ENCODE peak calls at places on chromosomes 16 and 17, in four cellular contexts. O, G, R and X are unnamed samples.

GRCh38 chr17:59825533-59826316 is 67.0 kb downstream of the TUBD1 start:
- DNase-seq in O (no peak), G (no peak), R (no peak), X (no peak)

GRCh38 chr17:42798383-42799380 is at the start of the genes CNTD1 and COA3:
- DNase-seq in O (peak; percentile 91), G (peak; percentile 77), R (peak; percentile 55), X (peak; percentile 79)

GRCh38 chr17:77385750-77386501 is 245.2 kb downstream of the SEC14L1 start:
- DNase-seq in O (peak; percentile 57), G (no peak), R (no peak), X (no peak)

GRCh38 chr17:2782030-2782429 is 14.2 kb upstream of the RAP1GAP2 start:
- DNase-seq in O (no peak), G (no peak), R (peak; percentile 15), X (no peak)

GRCh38 chr17:63930951-63931575 is 1.1 kb downstream of the CD79B start:
- DNase-seq in O (peak; percentile 71), G (no peak), R (no peak), X (no peak)

GRCh38 chr16:86732621-86733297 is 154.4 kb downstream of the FOXL1 start:
- DNase-seq in O (no peak), G (peak; percentile 46), R (no peak), X (peak; percentile 27)

GRCh38 chr17:73586921-73587680 is 57.1 kb downstream of the SDK2 start:
- DNase-seq in O (peak; percentile 28), G (no peak), R (no peak), X (no peak)

GRCh38 chr16:1008085-1008484 is 26.5 kb downstream of the SOX8 start:
- DNase-seq in O (no peak), G (no peak), R (no peak), X (no peak)

GRCh38 chr17:38958326-38958725 is 8.9 kb downstream of the FBXO47 start:
- DNase-seq in O (no peak), G (no peak), R (no peak), X (no peak)

GRCh38 chr16:3702082-3702481 is 15.2 kb downstream of the TRAP1 start:
- DNase-seq in O (no peak), G (no peak), R (no peak), X (no peak)

GRCh38 chr17:9917801-9918200 is 12.7 kb upstream of the RCVRN start:
- DNase-seq in O (no peak), G (no peak), R (no peak), X (no peak)

GRCh38 chr16:10738231-10739077 is 5.2 kb upstream of the NUBP1 start:
- DNase-seq in O (peak; percentile 87), G (no peak), R (no peak), X (no peak)

GRCh38 chr17:285751-286422 is 66.7 kb downstream of the RPH3AL start:
- DNase-seq in O (no peak), G (no peak), R (no peak), X (no peak)

GRCh38 chr16:72299684-72300243 is 127.8 kb upstream of the PMFBP1 start:
- DNase-seq in O (no peak), G (no peak), R (no peak), X (no peak)

GRCh38 chr16:4115941-4116327 is 308 bp downstream of the ADCY9 start:
- DNase-seq in O (no peak), G (no peak), R (no peak), X (no peak)

GRCh38 chr17:933168-934083 is 46.1 kb downstream of the NXN start:
- DNase-seq in O (no peak), G (no peak), R (peak; percentile 96), X (no peak)

GRCh38 chr16:10256855-10257641 is 74.8 kb upstream of the GRIN2A start:
- DNase-seq in O (peak; percentile 26), G (peak; percentile 55), R (no peak), X (peak; percentile 22)

GRCh38 chr16:73147958-73148357 is 100.0 kb upstream of the ZFHX3 start:
- DNase-seq in O (no peak), G (no peak), R (no peak), X (no peak)

GRCh38 chr17:69450857-69451410 is 36.4 kb downstream of the MAP2K6 start:
- DNase-seq in O (no peak), G (no peak), R (no peak), X (no peak)

GRCh38 chr16:85843471-85844168 is 44.1 kb downstream of the COX4I1 start:
- DNase-seq in O (no peak), G (no peak), R (no peak), X (no peak)

GRCh38 chr17:1412185-1413110 is 12.4 kb upstream of the YWHAE start:
- DNase-seq in O (peak; percentile 25), G (no peak), R (no peak), X (no peak)

GRCh38 chr16:87463722-87464690 is 28.8 kb downstream of the ZCCHC14 start:
- DNase-seq in O (no peak), G (no peak), R (peak; percentile 54), X (no peak)

GRCh38 chr17:60080545-60080944 is 1.8 kb upstream of the HEATR6 start:
- DNase-seq in O (no peak), G (no peak), R (no peak), X (no peak)

GRCh38 chr17:76414334-76415295 is 30.2 kb downstream of the SPHK1 start:
- DNase-seq in O (peak; percentile 61), G (no peak), R (no peak), X (no peak)

GRCh38 chr17:35051579-35052239 is 11.8 kb downstream of the RFFL start:
- DNase-seq in O (no peak), G (no peak), R (no peak), X (no peak)

GRCh38 chr17:27558842-27559505 is 72.0 kb upstream of the LGALS9 start:
- DNase-seq in O (no peak), G (no peak), R (no peak), X (no peak)

GRCh38 chr17:42287305-42288077 is 807 bp upstream of the STAT5A start:
- DNase-seq in O (peak; percentile 47), G (no peak), R (no peak), X (no peak)

GRCh38 chr17:39929657-39930407 is 2.3 kb downstream of the LRRC3C start:
- DNase-seq in O (no peak), G (no peak), R (no peak), X (no peak)

GRCh38 chr16:27918755-27919154 is 144.8 kb downstream of the GSG1L start:
- DNase-seq in O (no peak), G (no peak), R (no peak), X (no peak)

GRCh38 chr16:29806641-29807425 is 504 bp downstream of the MAZ start:
- DNase-seq in O (peak; percentile 67), G (no peak), R (no peak), X (no peak)

GRCh38 chr16:3013491-3013951 is 798 bp downstream of the CLDN9 start:
- DNase-seq in O (no peak), G (no peak), R (no peak), X (no peak)

GRCh38 chr16:85759631-85760419 is 8.9 kb upstream of the C16orf74 start:
- DNase-seq in O (no peak), G (no peak), R (no peak), X (no peak)

GRCh38 chr16:8796469-8797363 is 723 bp downstream of the TMEM186 start:
- DNase-seq in O (no peak), G (no peak), R (no peak), X (no peak)

GRCh38 chr17:41909088-41909487 is 9.7 kb downstream of the ACLY start:
- DNase-seq in O (no peak), G (no peak), R (no peak), X (no peak)

GRCh38 chr16:31527617-31528287 is at the start of gene AHSP:
- DNase-seq in O (no peak), G (no peak), R (no peak), X (no peak)
- H3K4me3 ChIP-seq in O (peak within 1 kb of the TSS; percentile 47), G (no peak within 1 kb of the TSS), R (peak within 1 kb of the TSS; percentile 45), X (no peak within 1 kb of the TSS)

GRCh38 chr17:68097161-68097805 is 61.7 kb downstream of the KPNA2 start:
- DNase-seq in O (no peak), G (no peak), R (no peak), X (no peak)

GRCh38 chr17:68101075-68101991 is 65.8 kb downstream of the KPNA2 start:
- DNase-seq in O (peak; percentile 97), G (peak; percentile 71), R (peak; percentile 67), X (peak; percentile 82)

GRCh38 chr17:68101992-68102758 is 66.6 kb downstream of the KPNA2 start:
- DNase-seq in O (no peak), G (no peak), R (no peak), X (no peak)

GRCh38 chr17:68103148-68103547 is 67.6 kb downstream of the KPNA2 start:
- DNase-seq in O (no peak), G (no peak), R (no peak), X (no peak)

DNA sequence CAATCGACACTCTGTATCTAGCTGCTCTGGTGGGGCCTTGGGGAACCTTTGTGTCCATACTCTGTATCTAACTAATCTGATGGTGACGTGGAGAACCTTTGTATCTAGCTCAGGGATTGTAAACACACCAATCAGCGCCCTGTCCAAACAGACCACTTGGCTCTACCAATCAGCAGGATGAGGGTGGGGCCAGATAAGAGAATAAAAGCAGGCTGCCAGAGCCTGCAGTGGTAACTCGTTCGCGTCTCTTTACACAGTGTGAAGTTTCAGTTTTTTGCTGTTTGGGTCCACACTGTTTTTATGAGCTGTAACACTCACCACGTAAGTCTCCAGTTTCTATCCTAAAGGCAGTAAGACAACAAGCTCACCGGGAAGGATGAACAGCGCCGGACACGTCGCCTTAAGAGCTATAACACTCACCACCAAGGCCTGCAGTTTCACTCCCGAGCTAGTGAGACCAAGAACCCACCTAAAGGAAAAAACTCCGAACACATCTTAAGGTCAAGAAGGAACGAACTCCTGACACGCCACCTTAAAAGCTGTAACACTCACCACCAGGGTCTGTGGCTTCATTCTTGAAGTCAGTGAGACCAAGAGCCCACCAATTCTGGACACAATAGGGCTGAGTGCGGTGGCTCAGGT is 64.6 kb downstream of the KPNA2 start:
- DNase-seq in O (no peak), G (no peak), R (no peak), X (no peak)
- H3K4me3 ChIP-seq in O (no peak overlapping the region), G (no peak overlapping the region), R (no peak overlapping the region), X (no peak overlapping the region)

DNA sequence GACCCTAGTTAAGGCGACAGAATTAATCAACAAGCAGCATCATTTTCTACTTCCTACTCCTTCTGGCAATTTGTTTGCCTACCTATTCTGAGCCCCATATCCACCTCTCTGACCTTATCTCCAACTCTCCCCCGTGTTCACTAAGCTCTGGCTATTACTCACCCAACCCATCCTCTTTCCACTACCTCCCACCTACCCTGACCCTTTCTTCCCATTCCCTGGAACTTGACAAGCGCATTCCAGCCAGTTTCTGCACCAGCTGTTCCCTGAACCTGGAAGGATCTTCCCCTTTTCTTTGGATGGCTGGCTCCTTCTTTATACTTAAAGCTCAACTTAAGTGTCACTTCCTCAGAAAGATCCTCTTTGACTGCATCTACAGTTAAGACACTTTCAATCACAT is 2.3 kb downstream of the DCUN1D3 start:
- DNase-seq in O (no peak), G (no peak), R (no peak), X (no peak)
- H3K4me3 ChIP-seq in O (peak overlapping the region; percentile 91), G (no peak overlapping the region), R (peak overlapping the region; percentile 12), X (no peak overlapping the region)

GRCh38 chr17:50196826-50197225 is 4.6 kb downstream of the COL1A1 start:
- DNase-seq in O (peak; percentile 49), G (no peak), R (no peak), X (no peak)
- H3K4me3 ChIP-seq in O (no peak overlapping the region), G (no peak overlapping the region), R (peak overlapping the region; percentile 96), X (no peak overlapping the region)